ENCODE peak calls at places on chromosomes 2 and 18, in eight cellular contexts. L, U, Z, H, R, Q, P and B are unnamed samples.
A peak's percentile ranks its signal among the peaks of the same experiment; 100 is the strongest.

GRCh38 chr2:218425531-218425930 is 6.6 kb downstream of the VIL1 start:
- DNase-seq in L (no peak), U (no peak), Z (no peak), H (no peak), R (no peak), Q (no peak), P (no peak), B (no peak)

GRCh38 chr2:175137793-175138192 is 30.2 kb downstream of the ATF2 start:
- DNase-seq in L (no peak), U (no peak), Z (no peak), H (no peak), R (no peak), Q (no peak), P (no peak), B (no peak)

GRCh38 chr18:3093624-3094354 is 80.8 kb upstream of the LPIN2 start:
- DNase-seq in L (no peak), U (no peak), Z (no peak), H (no peak), R (no peak), Q (no peak), P (peak; percentile 63), B (no peak)

GRCh38 chr18:41599529-41599928 is 355.5 kb upstream of the PIK3C3 start:
- DNase-seq in L (no peak), U (no peak), Z (no peak), H (no peak), R (no peak), Q (peak; percentile 23), P (no peak), B (no peak)

GRCh38 chr2:121565389-121566250 is 34.9 kb downstream of the RNU4ATAC start:
- DNase-seq in L (no peak), U (no peak), Z (no peak), H (no peak), R (no peak), Q (peak; percentile 41), P (no peak), B (no peak)

GRCh38 chr2:111029135-111029927 is 91.4 kb upstream of the BCL2L11 start:
- DNase-seq in L (no peak), U (no peak), Z (peak; percentile 65), H (no peak), R (no peak), Q (no peak), P (no peak), B (no peak)

GRCh38 chr2:16008331-16008850 is 68.0 kb downstream of the MYCN start:
- DNase-seq in L (no peak), U (no peak), Z (no peak), H (no peak), R (no peak), Q (no peak), P (no peak), B (no peak)

GRCh38 chr2:237577956-237578870 is 11.8 kb downstream of the PRLH start:
- DNase-seq in L (no peak), U (no peak), Z (no peak), H (no peak), R (peak; percentile 70), Q (no peak), P (no peak), B (no peak)

GRCh38 chr2:177239934-177240600 is 24.5 kb downstream of the NFE2L2 start:
- DNase-seq in L (no peak), U (no peak), Z (peak; percentile 88), H (no peak), R (no peak), Q (no peak), P (peak; percentile 77), B (no peak)

GRCh38 chr2:207395535-207396251 is 134.1 kb upstream of the CREB1 start:
- DNase-seq in L (no peak), U (peak; percentile 35), Z (peak; percentile 81), H (no peak), R (no peak), Q (no peak), P (no peak), B (peak; percentile 6)

GRCh38 chr18:27685807-27686412 is 491.0 kb downstream of the CDH2 start:
- DNase-seq in L (no peak), U (peak; percentile 60), Z (peak; percentile 47), H (no peak), R (no peak), Q (no peak), P (no peak), B (peak; percentile 11)

GRCh38 chr2:78145997-78146722 is 624.0 kb upstream of the LRRTM4 start:
- DNase-seq in L (no peak), U (no peak), Z (no peak), H (no peak), R (no peak), Q (no peak), P (no peak), B (no peak)

GRCh38 chr18:44411277-44411900 is 269.3 kb upstream of the SETBP1 start:
- DNase-seq in L (no peak), U (no peak), Z (peak; percentile 13), H (no peak), R (no peak), Q (no peak), P (no peak), B (no peak)

GRCh38 chr2:71459084-71459431 is 5.7 kb downstream of the DYSF start:
- DNase-seq in L (peak; percentile 52), U (no peak), Z (no peak), H (no peak), R (no peak), Q (no peak), P (no peak), B (peak; percentile 50)

GRCh38 chr2:34099377-34099776 is 500.3 kb upstream of the FAM98A start:
- DNase-seq in L (no peak), U (no peak), Z (no peak), H (no peak), R (no peak), Q (no peak), P (no peak), B (no peak)

GRCh38 chr2:216083464-216084279 is 2.0 kb downstream of the TMEM169 start:
- DNase-seq in L (no peak), U (peak; percentile 38), Z (peak; percentile 93), H (no peak), R (no peak), Q (no peak), P (no peak), B (no peak)

GRCh38 chr2:151422917-151423439 is 13.3 kb downstream of the RIF1 start:
- DNase-seq in L (no peak), U (no peak), Z (no peak), H (peak; percentile 40), R (no peak), Q (no peak), P (no peak), B (no peak)

GRCh38 chr18:79941473-79942119 is 9.9 kb downstream of the SLC66A2 start:
- DNase-seq in L (peak; percentile 78), U (no peak), Z (no peak), H (no peak), R (peak; percentile 46), Q (no peak), P (peak; percentile 37), B (no peak)

GRCh38 chr18:9792565-9793226 is 84.6 kb downstream of the RAB31 start:
- DNase-seq in L (no peak), U (no peak), Z (no peak), H (peak; percentile 31), R (no peak), Q (no peak), P (no peak), B (peak; percentile 44)

GRCh38 chr2:150528861-150529801 is 41.7 kb upstream of the RND3 start:
- DNase-seq in L (no peak), U (peak; percentile 53), Z (peak; percentile 91), H (peak; percentile 28), R (no peak), Q (no peak), P (no peak), B (peak; percentile 96)

GRCh38 chr2:128320609-128321420 is 2.1 kb upstream of the HS6ST1 start:
- DNase-seq in L (peak; percentile 83), U (no peak), Z (no peak), H (peak; percentile 19), R (no peak), Q (peak; percentile 25), P (no peak), B (no peak)

GRCh38 chr2:69177063-69177771 is 164.2 kb downstream of the ANTXR1 start:
- DNase-seq in L (peak; percentile 88), U (peak; percentile 94), Z (no peak), H (no peak), R (no peak), Q (peak; percentile 75), P (peak; percentile 72), B (peak; percentile 94)